ENCODE peak calls at places on chromosomes 4 and X, in ten cellular contexts. C is CMK; F is activated T-helper 1 cell treated with Interleukin-2 at 50 U/mL for 16 hours; W is D341Med; H is HepG2; D is heart left ventricle; R is activated naive CD8-positive, alpha-beta T cell treated with anti-CD3 and anti-CD28 coated beads, Interleukin-2, amount 50 U/mL, for 24 hours; P is stimulated activated naive B cell treated with anti-CD40 and anti-IgM and Interleukin-4, amounts not matched to agents 10 μg/mL and 1 μg/mL and 100 μg/mL, for 72 hours; A is fibroblast of the aortic adventitia; E is non-pigmented ciliary epithelial cell. N is an unnamed sample.

GRCh38 chr4:141922224-141922623 is 285.8 kb downstream of the IL15 start:
- DNase-seq in C (no peak), H (no peak), D (no peak), E (no peak), F (no peak), R (no peak), A (peak), P (no peak), W (no peak), N (no peak)

GRCh38 chr4:7309636-7310035 is 117.3 kb downstream of the SORCS2 start:
- DNase-seq in W (no peak), D (no peak), A (no peak), F (no peak), R (no peak), C (no peak), P (no peak), E (no peak), H (no peak), N (no peak)

GRCh38 chrX:50697691-50698090 is 116.3 kb downstream of the SHROOM4 start:
- DNase-seq in C (no peak), A (peak), P (no peak), E (peak), H (no peak), R (no peak), W (no peak), D (no peak), F (no peak), N (no peak)

GRCh38 chr4:88012652-88013051 is 5.2 kb downstream of the PKD2 start:
- DNase-seq in E (no peak), C (no peak), H (no peak), F (no peak), P (no peak), D (no peak), A (no peak), R (no peak), W (no peak), N (no peak)

GRCh38 chrX:139559383-139560042 is 29.0 kb downstream of the F9 start:
- DNase-seq in E (no peak), C (no peak), A (peak), F (no peak), H (peak), D (no peak), P (peak), W (peak), R (no peak), N (no peak)

GRCh38 chrX:10111364-10112148 is 45.2 kb upstream of the CLCN4 start:
- DNase-seq in C (no peak), A (no peak), E (no peak), F (peak), R (peak), W (no peak), D (no peak), H (peak), P (peak), N (peak)

GRCh38 chr4:105061136-105061696 is 85.5 kb upstream of the TET2 start:
- DNase-seq in E (peak), R (peak), W (no peak), D (no peak), A (peak), F (no peak), H (peak), P (peak), C (peak), N (no peak)

GRCh38 chr4:86178216-86178615 is 181.6 kb downstream of the MAPK10 start:
- DNase-seq in F (no peak), H (no peak), D (no peak), P (no peak), A (no peak), E (no peak), W (no peak), C (no peak), R (no peak), N (no peak)

GRCh38 chr4:20248155-20248558 is 3.5 kb upstream of the SLIT2 start:
- DNase-seq in E (peak), P (no peak), F (no peak), D (no peak), R (no peak), W (peak), A (peak), C (no peak), H (peak), N (no peak)

GRCh38 chr4:145939856-145940255 is 1.2 kb upstream of the ZNF827 start:
- DNase-seq in W (no peak), P (no peak), D (no peak), E (no peak), H (no peak), A (peak), C (no peak), R (no peak), F (no peak), N (no peak)

GRCh38 chrX:153226344-153227190 is 47.5 kb downstream of the MAGEA1 start:
- DNase-seq in W (no peak), C (no peak), A (peak), P (no peak), H (no peak), E (peak), D (peak), R (peak), F (no peak), N (peak)

GRCh38 chr4:106986486-106986885 is 49.6 kb downstream of the DKK2 start:
- DNase-seq in E (peak), W (no peak), A (peak), D (no peak), H (no peak), P (no peak), C (no peak), F (no peak), R (no peak), N (no peak)

GRCh38 chr4:128737098-128737513 is 72.4 kb upstream of the JADE1 start:
- DNase-seq in C (peak), R (no peak), W (no peak), D (peak), H (no peak), F (no peak), P (no peak), A (peak), E (no peak), N (no peak)

GRCh38 chrX:108734426-108734825 is 1.9 kb downstream of the IRS4 start:
- DNase-seq in F (no peak), W (no peak), E (no peak), H (no peak), P (no peak), C (no peak), D (no peak), R (no peak), A (no peak), N (no peak)

GRCh38 chr4:5785806-5786680 is 75.0 kb downstream of the EVC start:
- DNase-seq in A (peak), D (no peak), F (no peak), R (no peak), C (no peak), P (no peak), E (peak), H (no peak), W (no peak), N (peak)

GRCh38 chrX:150162141-150162540 is 201.0 kb upstream of the MAMLD1 start:
- DNase-seq in D (no peak), C (no peak), A (no peak), F (no peak), R (no peak), P (no peak), H (no peak), E (no peak), W (no peak), N (no peak)

GRCh38 chr4:88533937-88534750 is 10.6 kb upstream of the PYURF start:
- DNase-seq in P (no peak), E (no peak), R (no peak), D (no peak), A (peak), H (no peak), F (no peak), C (no peak), W (no peak), N (no peak)

GRCh38 chr4:94507708-94508107 is 56.0 kb downstream of the PDLIM5 start:
- DNase-seq in C (no peak), W (no peak), A (peak), D (peak), R (no peak), P (no peak), E (no peak), F (no peak), H (peak), N (no peak)

GRCh38 chr4:141432000-141432712 is 204.2 kb upstream of the IL15 start:
- DNase-seq in P (no peak), C (no peak), A (peak), R (no peak), E (no peak), H (no peak), W (no peak), F (no peak), D (no peak), N (no peak)

GRCh38 chr4:84971319-84971932 is 4.9 kb upstream of the WDFY3 start:
- DNase-seq in D (no peak), R (no peak), H (peak), P (no peak), F (no peak), A (peak), W (peak), C (no peak), E (no peak), N (no peak)

GRCh38 chr4:177064724-177065394 is 244.8 kb upstream of the NEIL3 start:
- DNase-seq in E (no peak), D (no peak), W (no peak), A (no peak), F (no peak), P (no peak), C (no peak), H (no peak), R (no peak), N (no peak)

GRCh38 chr4:33386761-33387160 is 2666.6 kb downstream of the PCDH7 start:
- DNase-seq in H (no peak), F (no peak), W (no peak), E (no peak), A (no peak), R (no peak), P (no peak), D (no peak), C (no peak), N (no peak)

GRCh38 chrX:81957900-81958545 is 756.1 kb downstream of the SH3BGRL start:
- DNase-seq in E (no peak), W (peak), C (no peak), F (no peak), A (no peak), D (no peak), H (no peak), R (no peak), P (no peak), N (no peak)

GRCh38 chrX:19852014-19853005 is 35.1 kb downstream of the SH3KBP1 start:
- DNase-seq in F (no peak), E (no peak), R (no peak), W (no peak), D (peak), P (no peak), C (no peak), A (peak), H (peak), N (no peak)

GRCh38 chr4:10108391-10108790 is 8.2 kb downstream of the WDR1 start:
- DNase-seq in W (no peak), H (no peak), A (no peak), E (no peak), P (no peak), D (no peak), F (no peak), C (no peak), R (no peak), N (no peak)

GRCh38 chr4:20544645-20545044 is 155.6 kb upstream of the PACRGL start:
- DNase-seq in F (no peak), P (no peak), C (no peak), H (peak), R (no peak), W (peak), E (no peak), D (no peak), A (peak), N (no peak)

GRCh38 chr4:103198111-103198765 is at the start of gene CENPE:
- DNase-seq in E (peak), R (peak), F (peak), H (peak), D (peak), P (peak), C (peak), W (peak), A (peak), N (peak)

GRCh38 chrX:78687586-78687985 is 28.5 kb upstream of the RTL3 start:
- DNase-seq in E (no peak), W (no peak), P (peak), D (no peak), A (no peak), H (no peak), C (no peak), F (no peak), R (no peak), N (no peak)